ENCODE peak calls at places on chromosomes 6 and 20, in eight cellular contexts. One of them, this sample, is unnamed.

GRCh38 chr6:87848616-87849015 is 146.6 kb upstream of the AKIRIN2 start:
- DNase-seq in lung: no peak
- DNase-seq in HFFc6: no peak
- DNase-seq in type B pancreatic cell: no peak
- DNase-seq in NCI-H1092 treated with DMSO at 0.1 percent for 48 hours: no peak
- DNase-seq in tibial nerve: no peak
- DNase-seq in neural crest cell: no peak
- DNase-seq in naive thymus-derived CD8-positive, alpha-beta T cell: no peak
- DNase-seq in this sample: no peak

GRCh38 chr6:39196648-39197047 is 32.6 kb downstream of the KCNK5 start:
- DNase-seq in lung: no peak
- DNase-seq in HFFc6: no peak
- DNase-seq in type B pancreatic cell: no peak
- DNase-seq in NCI-H1092 treated with DMSO at 0.1 percent for 48 hours: no peak
- DNase-seq in tibial nerve: no peak
- DNase-seq in neural crest cell: no peak
- DNase-seq in naive thymus-derived CD8-positive, alpha-beta T cell: no peak
- DNase-seq in this sample: no peak

GRCh38 chr6:97630592-97630991 is 347.6 kb upstream of the MMS22L start:
- DNase-seq in lung: no peak
- DNase-seq in HFFc6: no peak
- DNase-seq in type B pancreatic cell: no peak
- DNase-seq in NCI-H1092 treated with DMSO at 0.1 percent for 48 hours: no peak
- DNase-seq in tibial nerve: no peak
- DNase-seq in neural crest cell: no peak
- DNase-seq in naive thymus-derived CD8-positive, alpha-beta T cell: no peak
- DNase-seq in this sample: no peak

GRCh38 chr6:147058786-147059434 is 145.3 kb upstream of the STXBP5 start:
- DNase-seq in lung: no peak
- DNase-seq in HFFc6: no peak
- DNase-seq in type B pancreatic cell: no peak
- DNase-seq in NCI-H1092 treated with DMSO at 0.1 percent for 48 hours: no peak
- DNase-seq in tibial nerve: no peak
- DNase-seq in neural crest cell: no peak
- DNase-seq in naive thymus-derived CD8-positive, alpha-beta T cell: no peak
- DNase-seq in this sample: peak; percentile 30

GRCh38 chr6:45724511-45724910 is 291.1 kb downstream of the CLIC5 start:
- DNase-seq in lung: no peak
- DNase-seq in HFFc6: peak; percentile 73
- DNase-seq in type B pancreatic cell: no peak
- DNase-seq in NCI-H1092 treated with DMSO at 0.1 percent for 48 hours: no peak
- DNase-seq in tibial nerve: peak; percentile 23
- DNase-seq in neural crest cell: no peak
- DNase-seq in naive thymus-derived CD8-positive, alpha-beta T cell: no peak
- DNase-seq in this sample: no peak

GRCh38 chr6:133241901-133242760 is 974 bp downstream of the EYA4 start:
- DNase-seq in lung: no peak
- DNase-seq in HFFc6: no peak
- DNase-seq in type B pancreatic cell: peak; percentile 70
- DNase-seq in NCI-H1092 treated with DMSO at 0.1 percent for 48 hours: peak; percentile 73
- DNase-seq in tibial nerve: peak; percentile 10
- DNase-seq in neural crest cell: peak; percentile 26
- DNase-seq in naive thymus-derived CD8-positive, alpha-beta T cell: no peak
- DNase-seq in this sample: no peak

GRCh38 chr6:52333840-52334200 is 28.1 kb upstream of the PAQR8 start:
- DNase-seq in lung: no peak
- DNase-seq in HFFc6: no peak
- DNase-seq in type B pancreatic cell: no peak
- DNase-seq in NCI-H1092 treated with DMSO at 0.1 percent for 48 hours: no peak
- DNase-seq in tibial nerve: no peak
- DNase-seq in neural crest cell: no peak
- DNase-seq in naive thymus-derived CD8-positive, alpha-beta T cell: peak; percentile 40
- DNase-seq in this sample: no peak

GRCh38 chr6:109242923-109243322 is 139.3 kb downstream of the CD164 start:
- DNase-seq in lung: no peak
- DNase-seq in HFFc6: peak; percentile 32
- DNase-seq in type B pancreatic cell: no peak
- DNase-seq in NCI-H1092 treated with DMSO at 0.1 percent for 48 hours: no peak
- DNase-seq in tibial nerve: no peak
- DNase-seq in neural crest cell: no peak
- DNase-seq in naive thymus-derived CD8-positive, alpha-beta T cell: no peak
- DNase-seq in this sample: no peak

GRCh38 chr20:38032585-38033329 is 499 bp downstream of the TTI1 start:
- DNase-seq in lung: no peak
- DNase-seq in HFFc6: no peak
- DNase-seq in type B pancreatic cell: no peak
- DNase-seq in NCI-H1092 treated with DMSO at 0.1 percent for 48 hours: no peak
- DNase-seq in tibial nerve: no peak
- DNase-seq in neural crest cell: no peak
- DNase-seq in naive thymus-derived CD8-positive, alpha-beta T cell: no peak
- DNase-seq in this sample: no peak

GRCh38 chr6:144007779-144008500 is at the start of gene PLAGL1:
- DNase-seq in lung: peak; percentile 75
- DNase-seq in HFFc6: peak; percentile 56
- DNase-seq in type B pancreatic cell: peak; percentile 72
- DNase-seq in NCI-H1092 treated with DMSO at 0.1 percent for 48 hours: no peak
- DNase-seq in tibial nerve: peak; percentile 66
- DNase-seq in neural crest cell: peak; percentile 41
- DNase-seq in naive thymus-derived CD8-positive, alpha-beta T cell: no peak
- DNase-seq in this sample: peak; percentile 58

This sample was measured in WERI-Rb-1.